ENCODE peak calls at places on chromosome 1, in six cellular contexts. R is BJ, B is B cell, I is heart right ventricle, Z is epithelial cell of esophagus, H is lower lobe of right lung. X is an unnamed sample.

GRCh38 chr1:201712387-201713092 is 116.4 kb upstream of the IPO9 start:
- DNase-seq in B (no peak), I (no peak), R (no peak), H (no peak), Z (no peak), X (no peak)

GRCh38 chr1:222443566-222443965 is 104.3 kb downstream of the HHIPL2 start:
- DNase-seq in Z (no peak), I (no peak), B (no peak), R (no peak), H (no peak), X (no peak)

GRCh38 chr1:155078496-155079209 is at the start of gene EFNA3:
- DNase-seq in Z (peak), H (peak), B (no peak), I (peak), R (no peak), X (no peak)

GRCh38 chr1:151728151-151728711 is 6.9 kb downstream of the RIIAD1 start:
- DNase-seq in B (no peak), I (no peak), R (no peak), Z (peak), H (no peak), X (peak)

GRCh38 chr1:116760487-116760886 is 6.3 kb downstream of the CD2 start:
- DNase-seq in Z (no peak), I (no peak), R (no peak), B (no peak), H (no peak), X (no peak)

GRCh38 chr1:217650674-217651073 is 19.5 kb downstream of the SPATA17 start:
- DNase-seq in Z (no peak), H (no peak), R (no peak), I (no peak), B (no peak), X (no peak)

GRCh38 chr1:157151068-157151467 is 12.9 kb upstream of the ETV3 start:
- DNase-seq in H (no peak), I (no peak), R (no peak), Z (no peak), B (no peak), X (no peak)

GRCh38 chr1:233261206-233261605 is 34.3 kb downstream of the PCNX2 start:
- DNase-seq in Z (peak), H (no peak), I (no peak), B (no peak), R (no peak), X (no peak)

GRCh38 chr1:227759345-227760300 is 24.4 kb downstream of the SNAP47 start:
- DNase-seq in B (no peak), I (peak), H (no peak), R (peak), Z (peak), X (peak)

GRCh38 chr1:181104790-181105133 is 16.3 kb downstream of the IER5 start:
- DNase-seq in I (no peak), B (peak), H (peak), Z (no peak), R (no peak), X (no peak)

GRCh38 chr1:93395195-93395594 is 49.5 kb downstream of the DR1 start:
- DNase-seq in R (no peak), I (no peak), B (no peak), Z (peak), H (no peak), X (no peak)

GRCh38 chr1:31581821-31582810 is 5.8 kb downstream of the TINAGL1 start:
- DNase-seq in R (no peak), Z (peak), I (no peak), B (no peak), H (no peak), X (no peak)

GRCh38 chr1:91148641-91149069 is 126.8 kb upstream of the ZNF644 start:
- DNase-seq in B (no peak), I (no peak), Z (no peak), H (no peak), R (no peak), X (no peak)

GRCh38 chr1:41935226-41935625 is 16.5 kb upstream of the HIVEP3 start:
- DNase-seq in H (no peak), I (no peak), Z (no peak), B (no peak), R (peak), X (peak)

GRCh38 chr1:48999321-48999720 is 222.6 kb upstream of the BEND5 start:
- DNase-seq in Z (no peak), I (no peak), B (no peak), H (no peak), R (no peak), X (no peak)

GRCh38 chr1:7405844-7406500 is 365.1 kb upstream of the VAMP3 start:
- DNase-seq in H (no peak), B (no peak), Z (no peak), I (peak), R (no peak), X (no peak)

GRCh38 chr1:198156111-198156744 is 570 bp upstream of the NEK7 start:
- DNase-seq in Z (peak), H (peak), B (peak), R (no peak), I (peak), X (peak)

GRCh38 chr1:5911871-5912271 is 80.4 kb downstream of the NPHP4 start:
- DNase-seq in I (no peak), R (no peak), H (no peak), B (no peak), Z (no peak), X (no peak)

GRCh38 chr1:24762133-24762676 is 17.0 kb downstream of the CLIC4 start:
- DNase-seq in R (no peak), I (no peak), H (no peak), B (no peak), Z (peak), X (no peak)

GRCh38 chr1:169240449-169241242 is 127.0 kb downstream of the NME7 start:
- DNase-seq in I (no peak), Z (peak), B (no peak), H (no peak), R (no peak), X (no peak)

GRCh38 chr1:164361927-164362326 is 197.1 kb upstream of the PBX1 start:
- DNase-seq in R (no peak), I (no peak), B (no peak), Z (no peak), H (no peak), X (no peak)

GRCh38 chr1:232620356-232620841 is 9.5 kb downstream of the SIPA1L2 start:
- DNase-seq in H (no peak), Z (peak), R (no peak), B (no peak), I (peak), X (no peak)

GRCh38 chr1:230441630-230442029 is 15.5 kb upstream of the PGBD5 start:
- DNase-seq in R (no peak), Z (no peak), B (no peak), I (no peak), H (no peak), X (no peak)

GRCh38 chr1:160656737-160657476 is 10.1 kb upstream of the SLAMF1 start:
- DNase-seq in Z (no peak), B (no peak), H (no peak), I (no peak), R (no peak), X (no peak)

GRCh38 chr1:23376890-23377811 is 7.5 kb upstream of the ZNF436 start:
- DNase-seq in R (peak), I (peak), B (no peak), Z (peak), H (no peak), X (no peak)

GRCh38 chr1:216215169-216215568 is 208.1 kb downstream of the USH2A start:
- DNase-seq in H (no peak), R (no peak), Z (peak), B (no peak), I (no peak), X (no peak)

GRCh38 chr1:6097117-6097595 is 51.5 kb downstream of the KCNAB2 start:
- DNase-seq in H (peak), I (no peak), B (no peak), Z (no peak), R (no peak), X (no peak)

GRCh38 chr1:41161851-41162250 is 80.3 kb downstream of the SCMH1 start:
- DNase-seq in R (no peak), Z (no peak), H (no peak), I (no peak), B (no peak), X (no peak)

GRCh38 chr1:150511551-150511950 is 3.6 kb downstream of the ECM1 start:
- DNase-seq in B (no peak), H (peak), I (no peak), Z (no peak), R (no peak), X (no peak)

GRCh38 chr1:237470712-237471310 is 419.9 kb downstream of the ZP4 start:
- DNase-seq in B (no peak), Z (peak), R (no peak), I (peak), H (no peak), X (no peak)

GRCh38 chr1:201385299-201385891 is 7.9 kb upstream of the TNNT2 start:
- DNase-seq in B (no peak), Z (peak), H (peak), I (no peak), R (no peak), X (no peak)

GRCh38 chr1:3319874-3320245 is 134.6 kb upstream of the ARHGEF16 start:
- DNase-seq in R (no peak), Z (peak), H (no peak), B (no peak), I (peak), X (peak)

GRCh38 chr1:19260211-19261138 is 8.9 kb downstream of the MRTO4 start:
- DNase-seq in H (no peak), Z (peak), R (peak), B (no peak), I (no peak), X (peak)

GRCh38 chr1:62882161-62882560 is 98.2 kb downstream of the ATG4C start:
- DNase-seq in Z (peak), R (no peak), I (no peak), B (no peak), H (no peak), X (no peak)

GRCh38 chr1:198929111-198929604 is 290.3 kb downstream of the PTPRC start:
- DNase-seq in R (no peak), H (no peak), I (no peak), Z (no peak), B (no peak), X (no peak)

GRCh38 chr1:154749078-154749760 is 120.9 kb downstream of the KCNN3 start:
- DNase-seq in H (no peak), Z (peak), B (no peak), R (no peak), I (no peak), X (peak)

GRCh38 chr1:32715901-32716311 is 13.3 kb upstream of the SYNC start:
- DNase-seq in I (no peak), H (no peak), R (no peak), Z (peak), B (no peak), X (no peak)

GRCh38 chr1:1569341-1569740 is 5.3 kb downstream of the SSU72 start:
- DNase-seq in R (no peak), I (no peak), B (peak), H (no peak), Z (no peak), X (no peak)

GRCh38 chr1:1578371-1578940 is 3.8 kb upstream of the SSU72 start:
- DNase-seq in I (no peak), H (no peak), R (no peak), Z (no peak), B (no peak), X (no peak)

GRCh38 chr1:1577367-1578011 is 2.8 kb upstream of the SSU72 start:
- DNase-seq in H (no peak), B (no peak), R (no peak), I (no peak), Z (no peak), X (no peak)

GRCh38 chr1:1574721-1575537 is at the start of gene SSU72:
- DNase-seq in I (peak), R (peak), Z (peak), B (peak), H (peak), X (peak)

GRCh38 chr1:1573843-1574720 is 581 bp downstream of the SSU72 start:
- DNase-seq in B (peak), Z (peak), I (peak), R (no peak), H (peak), X (no peak)
- TF ChIP-seq CTCF in B (no peak), Z (peak), I (no peak), R (peak), H (no peak), X (peak)

DNA sequence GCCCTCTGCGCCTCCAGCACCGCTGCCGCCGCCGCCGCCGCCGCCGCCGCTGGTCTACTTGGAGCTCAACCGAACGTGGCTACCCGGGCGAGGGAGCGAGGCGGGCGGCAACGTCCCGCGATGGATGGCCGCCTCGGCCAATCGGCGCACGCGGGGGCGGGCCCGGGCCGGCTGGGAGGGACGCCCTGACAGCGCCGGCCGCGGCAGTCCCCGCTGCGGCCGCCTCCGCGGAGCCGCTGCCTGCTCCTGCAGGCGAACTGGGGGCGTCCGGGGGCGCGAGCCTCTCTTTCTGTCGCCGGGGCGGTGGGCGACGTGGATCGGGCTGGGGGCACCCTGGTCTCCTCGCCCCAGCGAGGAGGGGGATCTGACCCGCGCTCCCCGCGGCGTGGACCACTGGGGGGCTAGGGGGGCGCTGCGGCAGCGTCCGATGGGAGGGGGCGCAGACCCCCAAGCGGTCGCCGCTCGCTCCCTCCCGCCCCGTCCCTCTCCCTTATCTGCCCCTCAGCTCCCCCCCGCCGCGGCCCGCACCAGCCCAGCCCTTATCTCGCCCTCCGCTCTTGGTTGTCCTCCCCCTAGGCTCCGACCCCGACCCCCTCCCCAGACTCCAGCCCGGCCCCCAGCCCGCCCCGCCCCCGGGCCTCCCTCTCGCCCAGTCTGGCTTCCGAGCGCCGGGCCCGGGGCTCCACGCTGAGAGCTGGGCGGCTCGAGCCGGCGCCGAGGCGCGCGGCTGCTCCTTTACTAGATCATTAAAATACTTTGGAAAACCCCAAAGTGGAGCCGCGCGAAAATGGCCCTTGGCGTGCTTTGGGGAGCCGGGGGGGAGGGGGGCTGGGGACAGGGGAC is at the start of gene SSBP3:
- DNase-seq in H (peak), Z (peak), B (peak), R (no peak), I (peak), X (peak)
- TF ChIP-seq CTCF in H (no peak), Z (no peak), B (no peak), R (no peak), I (no peak), X (no peak)

GRCh38 chr1:113170519-113170918 is 97.5 kb downstream of the LRIG2 start:
- DNase-seq in I (no peak), B (no peak), Z (no peak), H (no peak), R (no peak), X (no peak)

GRCh38 chr1:113168946-113169345 is 95.9 kb downstream of the LRIG2 start:
- DNase-seq in H (no peak), I (no peak), R (no peak), B (no peak), Z (no peak), X (no peak)

GRCh38 chr1:113169591-113169990 is 96.6 kb downstream of the LRIG2 start:
- DNase-seq in I (no peak), B (no peak), Z (no peak), R (no peak), H (no peak), X (no peak)

GRCh38 chr1:113166473-113166872 is 93.5 kb downstream of the LRIG2 start:
- DNase-seq in I (no peak), B (no peak), H (no peak), R (no peak), Z (no peak), X (no peak)
- TF ChIP-seq CTCF in I (no peak), B (no peak), H (no peak), R (no peak), Z (no peak), X (no peak)

GRCh38 chr1:68204965-68205630 is 27.2 kb downstream of the WLS start:
- DNase-seq in R (no peak), Z (no peak), I (peak), H (no peak), B (no peak), X (no peak)
- TF ChIP-seq CTCF in R (no peak), Z (no peak), I (peak), H (no peak), B (no peak), X (no peak)

DNA sequence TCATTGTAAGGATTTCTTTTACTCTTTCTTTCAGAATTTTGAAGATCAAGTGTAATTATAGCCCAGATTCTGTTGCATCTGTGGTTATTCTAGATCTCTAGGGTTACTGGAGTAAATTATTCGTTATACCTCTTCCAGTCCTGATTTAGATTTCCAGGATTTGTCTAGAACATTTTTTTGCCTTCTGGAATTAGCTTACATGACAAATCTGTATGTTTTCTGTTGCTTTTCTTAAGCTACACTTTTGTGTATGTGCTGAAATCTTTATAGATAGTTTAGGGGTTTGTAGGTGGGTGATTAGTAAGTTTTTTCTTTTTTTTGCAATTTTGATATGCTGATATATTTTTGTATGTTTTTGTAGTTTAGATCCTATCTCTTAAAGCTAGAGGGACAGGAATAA is 13.7 kb downstream of the RALGPS2 start:
- DNase-seq in H (no peak), B (no peak), Z (no peak), I (no peak), R (no peak), X (no peak)
- TF ChIP-seq CTCF in H (no peak), B (no peak), Z (no peak), I (no peak), R (no peak), X (no peak)

GRCh38 chr1:190599677-190600076 is 122.0 kb upstream of the BRINP3 start:
- DNase-seq in H (no peak), I (no peak), R (no peak), B (no peak), Z (no peak), X (no peak)
- TF ChIP-seq CTCF in H (no peak), I (no peak), R (no peak), B (no peak), Z (no peak), X (no peak)

GRCh38 chr1:214550339-214551051 is 907 bp downstream of the PTPN14 start:
- DNase-seq in R (no peak), B (no peak), H (no peak), Z (no peak), I (peak), X (no peak)
- TF ChIP-seq CTCF in R (peak), B (no peak), H (no peak), Z (peak), I (no peak), X (no peak)

DNA sequence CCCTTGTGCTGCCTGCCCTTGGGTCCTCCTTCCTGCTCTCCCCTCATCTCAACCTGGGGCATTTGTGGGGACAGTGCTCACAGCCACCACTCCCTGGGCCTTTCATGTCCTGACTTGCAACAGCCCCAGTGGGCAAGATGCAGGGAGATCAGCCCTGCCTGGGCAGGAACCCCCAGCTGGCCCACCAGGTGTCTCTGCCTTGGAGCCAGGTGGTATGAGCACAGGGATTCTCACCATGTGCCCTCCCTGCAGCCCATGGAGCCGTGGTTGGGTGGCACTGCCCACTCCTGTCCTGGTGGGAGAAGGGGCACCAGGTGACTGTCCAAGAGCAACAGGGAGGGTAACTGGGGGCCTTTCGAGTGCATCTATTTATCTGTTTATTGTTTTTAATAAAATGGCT is 100.4 kb downstream of the AJAP1 start:
- DNase-seq in I (no peak), H (no peak), B (no peak), R (no peak), Z (no peak), X (no peak)
- TF ChIP-seq CTCF in I (no peak), H (no peak), B (no peak), R (no peak), Z (no peak), X (no peak)

GRCh38 chr1:147390185-147390542 is 147.7 kb downstream of the CHD1L start:
- DNase-seq in Z (no peak), H (no peak), I (no peak), R (no peak), B (no peak), X (no peak)
- TF ChIP-seq CTCF in Z (no peak), H (no peak), I (no peak), R (no peak), B (no peak), X (no peak)